ENCODE peak calls at places on chromosomes 4 and X, in seven cellular contexts. O is K562; D is CD4-positive, alpha-beta T cell; Y is B cell; G is amniotic stem cell; J is WTC11; T is stimulated activated CD4-positive, alpha-beta T cell treated with anti-CD3 and anti-CD28 coated beads, Interleukin-1b, Interleukin-23, amount 100 ng/mL, for 24 hours. M is an unnamed sample.

GRCh38 chrX:65866146-65866545 is 173.7 kb downstream of the VSIG4 start:
- DNase-seq in O (no peak), D (no peak), Y (peak), G (no peak), J (no peak), T (no peak), M (peak)

GRCh38 chr4:19329077-19329476 is 922.6 kb upstream of the SLIT2 start:
- DNase-seq in O (no peak), D (no peak), Y (no peak), G (no peak), J (no peak), T (no peak), M (no peak)

GRCh38 chr4:77074961-77075855 is 581 bp downstream of the CCNI start:
- DNase-seq in O (peak), D (peak), Y (peak), G (no peak), J (peak), T (peak), M (peak)

GRCh38 chr4:182022899-182023298 is 220.3 kb upstream of the TENM3 start:
- DNase-seq in O (no peak), D (no peak), Y (no peak), G (no peak), J (no peak), T (no peak), M (no peak)

GRCh38 chrX:25523574-25523973 is 507.8 kb upstream of the ARX start:
- DNase-seq in O (no peak), D (no peak), Y (no peak), G (no peak), J (peak), T (no peak), M (no peak)

GRCh38 chr4:128802680-128803628 is 6.5 kb upstream of the JADE1 start:
- DNase-seq in O (no peak), D (no peak), Y (no peak), G (no peak), J (peak), T (no peak), M (no peak)

GRCh38 chr4:128831526-128832252 is 22.2 kb downstream of the JADE1 start:
- DNase-seq in O (no peak), D (no peak), Y (no peak), G (no peak), J (no peak), T (no peak), M (no peak)

GRCh38 chr4:119130365-119131065 is 5.1 kb upstream of the MYOZ2 start:
- DNase-seq in O (no peak), D (no peak), Y (no peak), G (no peak), J (no peak), T (no peak), M (no peak)

GRCh38 chr4:33941854-33942253 is 2302.5 kb downstream of the ARAP2 start:
- DNase-seq in O (no peak), D (no peak), Y (no peak), G (no peak), J (no peak), T (no peak), M (no peak)

GRCh38 chr4:38192516-38192915 is 232.3 kb downstream of the PTTG2 start:
- DNase-seq in O (no peak), D (no peak), Y (no peak), G (no peak), J (no peak), T (no peak), M (no peak)

GRCh38 chr4:186932631-186933150 is 209.0 kb upstream of the FAT1 start:
- DNase-seq in O (no peak), D (no peak), Y (no peak), G (no peak), J (no peak), T (no peak), M (no peak)

GRCh38 chr4:1968667-1969295 is 40.0 kb downstream of the NELFA start:
- DNase-seq in O (no peak), D (no peak), Y (no peak), G (no peak), J (no peak), T (no peak), M (no peak)

GRCh38 chr4:140568507-140569306 is at the start of gene UCP1:
- DNase-seq in O (no peak), D (no peak), Y (peak), G (no peak), J (peak), T (no peak), M (no peak)

GRCh38 chr4:76688737-76689078 is 209.2 kb downstream of the SOWAHB start:
- DNase-seq in O (no peak), D (no peak), Y (peak), G (no peak), J (no peak), T (no peak), M (no peak)

GRCh38 chr4:86818211-86818610 is 31.0 kb downstream of the SLC10A6 start:
- DNase-seq in O (no peak), D (no peak), Y (no peak), G (no peak), J (no peak), T (no peak), M (no peak)

GRCh38 chrX:40282901-40283674 is 185.3 kb upstream of the BCOR start:
- DNase-seq in O (no peak), D (no peak), Y (no peak), G (no peak), J (no peak), T (no peak), M (no peak)

GRCh38 chr4:138241281-138242075 is 671 bp downstream of the SLC7A11 start:
- DNase-seq in O (peak), D (no peak), Y (no peak), G (no peak), J (no peak), T (no peak), M (no peak)

GRCh38 chr4:129394635-129395034 is 298.7 kb downstream of the C4orf33 start:
- DNase-seq in O (no peak), D (no peak), Y (no peak), G (no peak), J (no peak), T (no peak), M (no peak)

GRCh38 chr4:44760142-44760898 is 34.0 kb upstream of the GNPDA2 start:
- DNase-seq in O (peak), D (no peak), Y (peak), G (no peak), J (no peak), T (no peak), M (no peak)

GRCh38 chr4:54230479-54231418 is 1.7 kb downstream of the PDGFRA start:
- DNase-seq in O (no peak), D (no peak), Y (peak), G (no peak), J (peak), T (no peak), M (no peak)

GRCh38 chr4:67152976-67153375 is 392.3 kb downstream of the CENPC start:
- DNase-seq in O (no peak), D (no peak), Y (no peak), G (no peak), J (no peak), T (no peak), M (no peak)

GRCh38 chr4:74624351-74625151 is 169.8 kb downstream of the BTC start:
- DNase-seq in O (no peak), D (no peak), Y (no peak), G (peak), J (no peak), T (no peak), M (no peak)

GRCh38 chrX:149950681-149951080 is 12.4 kb upstream of the EOLA2 start:
- DNase-seq in O (peak), D (no peak), Y (peak), G (peak), J (no peak), T (no peak), M (no peak)

GRCh38 chr4:165204462-165204830 is 2.9 kb upstream of the KLHL2 start:
- DNase-seq in O (peak), D (no peak), Y (no peak), G (no peak), J (no peak), T (no peak), M (no peak)

GRCh38 chr4:153639556-153640475 is 44.3 kb upstream of the TLR2 start:
- DNase-seq in O (no peak), D (no peak), Y (no peak), G (no peak), J (no peak), T (no peak), M (no peak)

GRCh38 chr4:152935661-152936445 is at the start of gene FHDC1:
- DNase-seq in O (peak), D (no peak), Y (peak), G (no peak), J (peak), T (peak), M (no peak)

GRCh38 chr4:124936427-124936826 is 223.9 kb upstream of the ANKRD50 start:
- DNase-seq in O (no peak), D (no peak), Y (no peak), G (no peak), J (no peak), T (no peak), M (no peak)

GRCh38 chr4:47786958-47787370 is 50.9 kb downstream of the CORIN start:
- DNase-seq in O (no peak), D (no peak), Y (no peak), G (no peak), J (no peak), T (no peak), M (no peak)